ENCODE peak calls at places on chromosomes 13 and 19, in six cellular contexts. U, H, Z, M, R and E are unnamed samples.

GRCh38 chr13:77353980-77354379 is 27.1 kb upstream of the MYCBP2 start:
- DNase-seq in U (no peak), H (no peak), Z (no peak), M (no peak), R (no peak), E (no peak)

GRCh38 chr13:113170503-113170902 is 12.1 kb downstream of the PROZ start:
- DNase-seq in U (no peak), H (no peak), Z (no peak), M (no peak), R (no peak), E (no peak)

GRCh38 chr13:106522898-106523525 is 12.4 kb downstream of the EFNB2 start:
- DNase-seq in U (no peak), H (no peak), Z (no peak), M (no peak), R (no peak), E (no peak)

GRCh38 chr19:41928221-41928683 is at the start of gene ERFL:
- DNase-seq in U (no peak), H (no peak), Z (no peak), M (no peak), R (no peak), E (peak)

GRCh38 chr13:27481766-27482165 is 31.4 kb upstream of the MTIF3 start:
- DNase-seq in U (peak), H (peak), Z (no peak), M (no peak), R (no peak), E (peak)

GRCh38 chr13:103852036-103852435 is 785.8 kb upstream of the SLC10A2 start:
- DNase-seq in U (no peak), H (no peak), Z (no peak), M (no peak), R (no peak), E (no peak)

GRCh38 chr19:18306903-18307681 is 15.8 kb downstream of the LSM4 start:
- DNase-seq in U (no peak), H (peak), Z (no peak), M (no peak), R (no peak), E (no peak)

GRCh38 chr19:55289117-55289796 is 5.5 kb downstream of the BRSK1 start:
- DNase-seq in U (no peak), H (no peak), Z (no peak), M (no peak), R (no peak), E (no peak)

GRCh38 chr13:98322091-98322718 is 145.1 kb upstream of the RNF113B start:
- DNase-seq in U (no peak), H (no peak), Z (no peak), M (no peak), R (no peak), E (no peak)

GRCh38 chr13:45695198-45695730 is 6.9 kb upstream of the CBY2 start:
- DNase-seq in U (no peak), H (no peak), Z (no peak), M (no peak), R (no peak), E (no peak)

GRCh38 chr19:11175920-11176319 is 20.3 kb upstream of the SPC24 start:
- DNase-seq in U (no peak), H (no peak), Z (no peak), M (no peak), R (no peak), E (no peak)